ENCODE peak calls at places on chromosomes 1 and 21, in nine cellular contexts. L is PC-3; H is cardiac muscle cell; V is NCI-H1694 treated with DMSO at 0.1 percent for 48 hours; K is stimulated activated CD8-positive, alpha-beta memory T cell treated with anti-CD3 and anti-CD28 coated beads, Interleukin-2, amount 100 ng/mL, for 48 hours; F is SJSA1; Q is tibial nerve; S is fibroblast of lung; X is T-helper 17 cell. G is an unnamed sample.

GRCh38 chr1:21072721-21073120 is 104.0 kb downstream of the EIF4G3 start:
- DNase-seq in F (no peak), H (no peak), L (no peak), K (no peak), V (no peak), S (peak; percentile 61), Q (no peak), X (no peak), G (no peak)

GRCh38 chr1:31785947-31786290 is 21.8 kb upstream of the ADGRB2 start:
- DNase-seq in H (no peak), K (no peak), L (no peak), V (no peak), F (no peak), S (no peak), Q (no peak), X (no peak), G (peak; percentile 36)

GRCh38 chr1:35838693-35839245 is 31.0 kb downstream of the AGO4 start:
- DNase-seq in S (no peak), X (no peak), K (no peak), L (no peak), Q (no peak), F (no peak), V (no peak), H (no peak), G (no peak)

GRCh38 chr1:32903991-32904776 is 3.0 kb upstream of the TMEM54 start:
- DNase-seq in H (no peak), L (no peak), S (no peak), V (no peak), K (no peak), Q (no peak), X (no peak), F (no peak), G (no peak)

GRCh38 chr1:10685196-10685850 is 111.1 kb downstream of the CASZ1 start:
- DNase-seq in L (no peak), X (no peak), Q (no peak), S (no peak), H (no peak), K (no peak), V (peak; percentile 19), F (no peak), G (no peak)

GRCh38 chr1:11650331-11650991 is 3.8 kb downstream of the FBXO2 start:
- DNase-seq in Q (peak; percentile 28), L (peak; percentile 75), F (peak; percentile 33), K (peak; percentile 80), H (peak; percentile 85), V (peak; percentile 18), S (peak; percentile 68), X (peak; percentile 65), G (peak; percentile 81)

GRCh38 chr1:155729031-155729898 is 40.4 kb downstream of the DAP3 start:
- DNase-seq in H (peak; percentile 70), X (no peak), K (peak; percentile 3), S (peak; percentile 71), F (peak; percentile 36), Q (peak; percentile 76), L (peak; percentile 85), V (peak; percentile 93), G (no peak)

GRCh38 chr1:231613419-231614349 is 12.9 kb upstream of the DISC1 start:
- DNase-seq in K (no peak), V (no peak), F (no peak), H (no peak), S (no peak), L (no peak), Q (no peak), X (no peak), G (no peak)

GRCh38 chr1:87084247-87084836 is 169.9 kb downstream of the HS2ST1 start:
- DNase-seq in S (peak; percentile 78), K (no peak), V (peak; percentile 73), H (peak; percentile 52), F (peak; percentile 14), Q (no peak), L (peak; percentile 71), X (no peak), G (no peak)

GRCh38 chr1:15501208-15502032 is 22.6 kb downstream of the CASP9 start:
- DNase-seq in X (peak; percentile 13), K (peak; percentile 49), S (peak; percentile 58), V (peak; percentile 61), F (peak; percentile 37), L (peak; percentile 71), Q (peak; percentile 55), H (peak; percentile 83), G (no peak)

GRCh38 chr21:33492571-33492970 is 1.1 kb upstream of the DNAJC28 start:
- DNase-seq in X (no peak), H (no peak), F (no peak), V (no peak), L (peak; percentile 51), Q (peak; percentile 14), S (peak; percentile 76), K (no peak), G (no peak)

GRCh38 chr1:76867342-76868130 is at the start of gene ST6GALNAC5:
- DNase-seq in X (no peak), V (peak; percentile 77), H (peak; percentile 68), K (no peak), F (peak; percentile 11), L (peak; percentile 16), Q (no peak), S (peak; percentile 38), G (no peak)

GRCh38 chr21:29237110-29238051 is 61.3 kb upstream of the BACH1 start:
- DNase-seq in V (no peak), H (no peak), S (no peak), F (no peak), X (no peak), Q (no peak), L (no peak), K (no peak), G (no peak)

GRCh38 chr1:92956254-92956653 is 5.0 kb downstream of the DIPK1A start:
- DNase-seq in S (no peak), H (no peak), L (no peak), K (no peak), F (no peak), Q (no peak), V (no peak), X (no peak), G (no peak)

GRCh38 chr1:203584040-203584439 is 42.6 kb upstream of the ATP2B4 start:
- DNase-seq in H (no peak), X (no peak), V (no peak), L (no peak), K (no peak), Q (no peak), S (peak; percentile 45), F (no peak), G (no peak)

GRCh38 chr21:29335720-29336119 is 37.0 kb downstream of the BACH1 start:
- DNase-seq in X (no peak), S (peak; percentile 53), H (no peak), L (peak; percentile 25), K (no peak), F (peak; percentile 28), V (no peak), Q (no peak), G (no peak)

GRCh38 chr1:118326960-118327629 is 142.1 kb upstream of the SPAG17 start:
- DNase-seq in L (no peak), H (no peak), K (no peak), V (no peak), Q (no peak), X (no peak), S (no peak), F (no peak), G (no peak)

GRCh38 chr1:231337043-231337471 is 595 bp downstream of the EXOC8 start:
- DNase-seq in Q (no peak), X (peak; percentile 41), V (no peak), F (no peak), S (no peak), K (no peak), H (no peak), L (no peak), G (peak; percentile 84)

GRCh38 chr1:203913045-203913444 is 51.6 kb downstream of the SNRPE start:
- DNase-seq in Q (no peak), S (no peak), F (no peak), H (no peak), K (no peak), X (no peak), L (no peak), V (no peak), G (no peak)

GRCh38 chr1:202587859-202588480 is 122.3 kb downstream of the SYT2 start:
- DNase-seq in L (no peak), S (no peak), Q (no peak), V (no peak), X (no peak), F (no peak), K (no peak), H (no peak), G (no peak)

GRCh38 chr1:5967351-5968160 is 24.7 kb downstream of the NPHP4 start:
- DNase-seq in V (no peak), K (no peak), S (no peak), Q (peak; percentile 12), F (no peak), L (no peak), X (no peak), H (no peak), G (peak; percentile 60)

GRCh38 chr1:16888806-16889178 is 7.0 kb upstream of the RNU1-2 start:
- DNase-seq in X (no peak), F (peak; percentile 16), Q (no peak), K (no peak), S (no peak), H (no peak), V (no peak), L (no peak), G (no peak)

GRCh38 chr1:189513091-189513490 is 964.6 kb downstream of the BRINP3 start:
- DNase-seq in H (no peak), V (no peak), S (no peak), L (no peak), F (no peak), X (no peak), K (no peak), Q (no peak), G (no peak)

GRCh38 chr1:37691497-37692077 is 729 bp upstream of the CDCA8 start:
- DNase-seq in F (no peak), S (peak; percentile 31), H (peak; percentile 50), Q (no peak), X (no peak), V (no peak), L (peak; percentile 60), K (peak; percentile 8), G (peak; percentile 79)